ENCODE peak calls at places on chromosomes 13 and 19, in nine cellular contexts. M is AG04449, O is pancreas, V is astrocyte, G is psoas muscle, W is fibroblast of pulmonary artery, D is heart right ventricle, H is aorta, Z is GM23338. F is an unnamed sample.

GRCh38 chr19:38506723-38507550 is 73.4 kb downstream of the RYR1 start:
- DNase-seq in W (peak), M (no peak), V (no peak), O (peak), D (peak), G (peak), H (peak), Z (peak), F (no peak)

GRCh38 chr13:85462792-85463425 is 336.3 kb downstream of the SLITRK6 start:
- DNase-seq in M (no peak), D (no peak), W (no peak), G (no peak), H (no peak), Z (no peak), O (no peak), V (no peak), F (no peak)

GRCh38 chr13:41588899-41589298 is 131.5 kb downstream of the RGCC start:
- DNase-seq in V (peak), D (no peak), M (peak), W (peak), H (no peak), G (no peak), O (no peak), Z (peak), F (peak)

GRCh38 chr19:5804516-5805464 is at the start of gene NRTN:
- DNase-seq in H (peak), D (no peak), O (peak), M (no peak), Z (peak), G (no peak), W (no peak), V (no peak), F (no peak)

GRCh38 chr19:40165362-40165937 is 25.8 kb upstream of the MAP3K10 start:
- DNase-seq in W (peak), Z (peak), H (peak), D (peak), M (no peak), V (no peak), G (peak), O (no peak), F (no peak)

GRCh38 chr19:7427944-7428343 is 60.9 kb downstream of the PEX11G start:
- DNase-seq in W (peak), O (no peak), M (peak), Z (no peak), H (no peak), D (no peak), V (peak), G (no peak), F (no peak)

GRCh38 chr13:40519637-40520036 is 146.8 kb downstream of the FOXO1 start:
- DNase-seq in M (no peak), O (peak), G (peak), D (peak), W (no peak), Z (peak), H (peak), V (no peak), F (no peak)

GRCh38 chr13:79385694-79386093 is 20.4 kb downstream of the RBM26 start:
- DNase-seq in D (no peak), O (no peak), V (no peak), G (no peak), Z (no peak), M (no peak), H (no peak), W (peak), F (no peak)

GRCh38 chr19:17846146-17846545 is 1.6 kb downstream of the JAK3 start:
- DNase-seq in G (no peak), H (no peak), W (no peak), Z (no peak), O (no peak), D (no peak), V (no peak), M (no peak), F (no peak)

GRCh38 chr13:111657013-111657412 is 336.6 kb downstream of the TEX29 start:
- DNase-seq in H (no peak), Z (no peak), O (no peak), W (no peak), D (no peak), G (no peak), V (no peak), M (no peak), F (no peak)

GRCh38 chr13:108609353-108609752 is 20.1 kb upstream of the MYO16 start:
- DNase-seq in G (no peak), O (no peak), Z (peak), W (peak), M (peak), V (peak), H (no peak), D (no peak), F (peak)

GRCh38 chr19:23055501-23055900 is 52.5 kb upstream of the ZNF728 start:
- DNase-seq in W (no peak), O (no peak), H (no peak), M (no peak), D (no peak), G (no peak), V (no peak), Z (no peak), F (no peak)

GRCh38 chr13:44715287-44716224 is 139.4 kb upstream of the TSC22D1 start:
- DNase-seq in O (no peak), M (no peak), Z (no peak), G (no peak), W (no peak), H (no peak), D (no peak), V (peak), F (no peak)

GRCh38 chr13:36332986-36333385 is 13.2 kb downstream of the SPART start:
- DNase-seq in V (no peak), W (peak), G (no peak), O (no peak), H (no peak), D (no peak), M (no peak), Z (no peak), F (no peak)

GRCh38 chr19:24029941-24030636 is 56.9 kb upstream of the ZNF254 start:
- DNase-seq in H (no peak), O (no peak), M (no peak), Z (peak), G (no peak), W (no peak), D (no peak), V (no peak), F (no peak)

GRCh38 chr19:46863818-46864629 is 3.2 kb downstream of the ARHGAP35 start:
- DNase-seq in W (peak), Z (peak), V (peak), O (no peak), G (no peak), M (no peak), H (no peak), D (no peak), F (no peak)

GRCh38 chr19:50418186-50419021 is at the start of gene SPIB:
- DNase-seq in H (no peak), G (peak), Z (peak), D (no peak), V (no peak), W (no peak), O (no peak), M (no peak), F (no peak)
- H3K4me3 ChIP-seq in H (no peak), G (peak), Z (peak), D (no peak), V (no peak), W (no peak), O (no peak), M (no peak), F (no peak)

GRCh38 chr13:33195693-33196464 is 89.7 kb downstream of the STARD13 start:
- DNase-seq in V (no peak), O (no peak), H (no peak), M (no peak), D (no peak), Z (no peak), W (no peak), G (no peak), F (no peak)
- H3K4me3 ChIP-seq in V (peak), O (no peak), H (no peak), M (no peak), D (no peak), Z (no peak), W (no peak), G (no peak), F (no peak)

GRCh38 chr13:47213057-47213456 is 316.2 kb upstream of the HTR2A start:
- DNase-seq in M (no peak), V (peak), Z (no peak), O (no peak), H (no peak), G (no peak), W (no peak), D (no peak), F (no peak)

GRCh38 chr13:47215741-47216140 is 318.9 kb upstream of the HTR2A start:
- DNase-seq in M (peak), D (no peak), W (peak), V (peak), H (no peak), Z (peak), G (no peak), O (no peak), F (peak)

GRCh38 chr13:47220453-47221150 is 323.7 kb upstream of the HTR2A start:
- DNase-seq in W (peak), O (no peak), M (no peak), Z (peak), G (no peak), D (no peak), H (no peak), V (peak), F (no peak)

GRCh38 chr13:47218611-47219010 is 321.8 kb upstream of the HTR2A start:
- DNase-seq in V (no peak), M (no peak), Z (no peak), D (no peak), H (no peak), O (no peak), G (no peak), W (no peak), F (no peak)

GRCh38 chr13:47216176-47216822 is 319.4 kb upstream of the HTR2A start:
- DNase-seq in G (no peak), M (peak), D (no peak), Z (no peak), V (peak), W (no peak), H (no peak), O (no peak), F (no peak)
- H3K4me3 ChIP-seq in G (no peak), M (no peak), D (no peak), Z (no peak), V (peak), W (no peak), H (no peak), O (no peak), F (no peak)

DNA sequence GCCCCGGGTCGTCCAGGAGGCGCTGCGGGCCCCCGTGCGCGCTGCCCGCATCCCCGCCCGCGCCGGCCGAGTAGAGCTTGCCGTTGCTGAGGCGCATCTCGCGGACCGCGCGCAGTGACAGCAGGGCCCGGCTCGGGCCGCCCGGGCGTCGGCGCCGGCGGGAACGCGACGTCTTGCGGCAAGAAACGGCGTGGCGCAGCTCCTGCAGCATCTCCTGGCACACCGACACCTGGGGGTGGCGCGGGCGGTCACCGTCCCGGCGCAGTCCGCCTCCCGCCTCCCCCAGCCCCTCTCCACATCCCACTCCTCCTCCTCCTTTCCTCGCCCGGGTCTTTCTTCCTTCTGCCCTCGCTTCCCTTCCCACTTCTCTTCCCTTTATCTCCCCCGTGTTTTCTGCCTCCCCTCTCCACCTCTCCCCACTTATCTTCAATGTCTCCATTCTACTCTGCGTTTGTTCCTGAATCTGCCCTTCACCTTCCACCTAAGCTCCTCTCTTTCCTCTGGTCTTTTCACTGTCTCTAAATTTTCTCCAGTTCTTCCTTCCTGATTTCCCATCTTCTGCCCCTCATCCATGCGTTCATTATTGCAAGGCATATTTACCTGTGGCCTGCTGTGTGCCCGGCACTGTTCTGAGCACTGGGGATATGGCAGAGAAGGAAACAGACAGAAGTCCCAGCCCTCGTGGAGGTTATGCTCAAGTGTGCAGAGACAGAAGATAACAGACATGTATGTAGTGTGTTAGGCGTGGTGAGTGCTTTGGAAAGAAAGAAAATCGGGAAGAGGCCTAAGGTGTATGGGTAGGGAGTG is 5.2 kb upstream of the ATP1A3 start:
- DNase-seq in Z (peak), M (no peak), O (no peak), H (no peak), V (no peak), W (no peak), G (no peak), D (no peak), F (no peak)
- H3K4me3 ChIP-seq in Z (peak), M (no peak), O (no peak), H (no peak), V (no peak), W (no peak), G (no peak), D (no peak), F (no peak)

GRCh38 chr19:14440049-14440448 is 6.9 kb downstream of the PKN1 start:
- DNase-seq in H (peak), O (no peak), D (peak), M (no peak), V (no peak), W (no peak), G (peak), Z (peak), F (no peak)
- H3K4me3 ChIP-seq in H (no peak), O (no peak), D (peak), M (no peak), V (no peak), W (no peak), G (peak), Z (no peak), F (no peak)

GRCh38 chr19:20357921-20358320 is 190.9 kb downstream of the ZNF486 start:
- DNase-seq in O (no peak), V (no peak), D (no peak), W (no peak), M (no peak), Z (no peak), G (no peak), H (no peak), F (no peak)

GRCh38 chr19:20365146-20365545 is 198.1 kb downstream of the ZNF486 start:
- DNase-seq in G (no peak), O (no peak), Z (no peak), W (no peak), D (no peak), H (no peak), M (no peak), V (no peak), F (no peak)

DNA sequence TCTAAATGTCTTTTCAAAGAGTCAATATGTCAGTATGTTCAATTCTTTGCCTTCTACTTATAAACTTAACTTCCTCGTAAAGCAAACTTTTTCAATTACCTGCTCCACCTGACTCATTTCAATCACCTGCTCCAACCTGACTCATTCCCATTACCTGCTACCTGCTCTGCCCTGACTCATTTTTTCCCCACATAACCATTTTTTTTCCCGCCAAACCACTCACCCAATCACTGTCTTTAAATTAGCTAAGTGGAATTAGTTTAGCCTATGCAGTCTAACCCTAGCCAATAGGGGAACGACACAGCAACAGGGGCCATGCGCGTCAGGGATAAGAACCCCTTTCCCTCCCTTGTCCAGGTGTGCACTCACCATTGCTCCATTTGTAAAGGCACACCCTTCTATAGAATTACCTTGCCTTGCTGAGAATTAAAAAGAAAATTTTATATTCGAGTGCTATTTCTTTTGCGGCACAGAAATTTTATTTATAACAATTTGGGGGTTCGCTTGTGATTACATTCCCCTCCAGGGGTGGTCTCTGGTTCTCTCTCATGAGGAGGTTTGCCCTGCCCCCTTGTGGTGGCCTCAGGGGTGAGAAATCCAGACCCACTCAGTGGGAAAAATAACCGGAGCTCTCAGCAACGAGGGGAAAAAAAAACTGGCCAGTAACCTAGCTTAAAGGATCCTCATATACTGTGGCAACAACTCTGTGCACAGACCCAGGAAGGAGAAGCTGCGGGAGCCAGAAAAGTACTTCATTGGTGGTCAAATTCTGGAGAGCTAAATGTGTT is 193.1 kb downstream of the ZNF486 start:
- DNase-seq in D (no peak), O (peak), G (no peak), Z (peak), W (no peak), M (no peak), H (no peak), V (no peak), F (no peak)
- H3K4me3 ChIP-seq in D (no peak), O (no peak), G (no peak), Z (no peak), W (no peak), M (no peak), H (no peak), V (no peak), F (no peak)

GRCh38 chr19:2226840-2227360 is 9.2 kb downstream of the PLEKHJ1 start:
- DNase-seq in M (no peak), H (no peak), G (no peak), V (no peak), W (no peak), D (no peak), O (no peak), Z (no peak), F (no peak)

GRCh38 chr19:2228157-2229030 is 7.7 kb downstream of the PLEKHJ1 start:
- DNase-seq in M (no peak), O (no peak), V (no peak), H (no peak), G (no peak), Z (no peak), W (no peak), D (no peak), F (no peak)

GRCh38 chr19:2226051-2226839 is 9.9 kb downstream of the PLEKHJ1 start:
- DNase-seq in G (no peak), O (no peak), M (no peak), W (no peak), H (no peak), V (no peak), D (no peak), Z (no peak), F (no peak)

GRCh38 chr19:2229103-2230028 is 6.8 kb downstream of the PLEKHJ1 start:
- DNase-seq in M (no peak), W (no peak), V (no peak), H (no peak), G (no peak), Z (no peak), O (no peak), D (no peak), F (no peak)

DNA sequence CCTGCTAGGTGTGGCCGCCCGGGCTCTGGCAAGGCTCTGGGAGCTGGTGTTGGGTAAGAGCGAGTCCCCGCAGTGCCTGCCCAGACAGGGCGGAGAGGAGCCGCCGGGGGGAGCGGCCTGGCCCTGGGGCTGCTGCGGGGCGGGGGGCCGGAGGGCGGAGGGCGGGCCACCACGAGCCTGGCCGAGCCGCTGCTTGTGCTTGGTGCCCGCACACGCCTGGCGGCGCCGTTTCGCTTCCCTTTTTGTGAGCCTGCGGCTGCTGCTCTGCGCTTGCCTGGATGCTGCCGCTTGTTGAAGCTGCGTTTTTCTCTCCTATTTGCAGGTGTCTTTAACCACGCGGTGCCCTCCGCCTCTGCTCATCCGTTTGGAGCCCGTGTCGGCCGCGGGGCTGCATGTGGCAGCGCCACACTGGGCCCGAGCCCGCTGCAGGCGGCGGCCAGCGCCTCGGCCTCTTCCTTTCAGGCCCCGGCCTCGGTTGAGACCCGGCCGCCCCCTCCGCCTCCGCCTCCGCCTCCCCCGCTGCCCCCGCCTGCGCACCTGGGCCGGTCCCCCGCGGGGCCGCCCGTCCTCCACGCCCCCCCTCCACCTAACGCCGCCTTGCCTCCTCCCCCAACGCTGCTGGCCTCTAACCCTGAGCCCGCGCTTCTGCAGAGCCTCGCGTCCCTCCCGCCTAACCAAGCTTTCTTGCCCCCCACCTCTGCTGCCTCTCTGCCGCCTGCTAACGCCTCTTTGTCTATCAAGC is 8.5 kb downstream of the PLEKHJ1 start:
- DNase-seq in M (no peak), W (no peak), O (no peak), H (no peak), D (no peak), Z (peak), G (no peak), V (no peak), F (no peak)
- H3K4me3 ChIP-seq in M (no peak), W (no peak), O (no peak), H (no peak), D (no peak), Z (no peak), G (no peak), V (no peak), F (no peak)

F was measured in skeletal muscle cell.